ENCODE peak calls at places on chromosomes 4 and X, in nine cellular contexts. One of them, this sample, is unnamed.

GRCh38 chrX:80808854-80809493 is 703 bp downstream of the BRWD3 start:
- DNase-seq in NCI-H187: peak
- DNase-seq in effector memory CD8-positive, alpha-beta T cell: peak
- DNase-seq in pancreas: peak
- DNase-seq in stimulated activated CD8-positive, alpha-beta memory T cell treated with anti-CD3 and anti-CD28 coated beads, Interleukin-7, amount 100 ng/mL, for 1 hour: no peak
- DNase-seq in tibial nerve: no peak
- DNase-seq in MM.1S: peak
- DNase-seq in caudate nucleus: no peak
- DNase-seq in stimulated activated CD4-positive, alpha-beta T cell treated with anti-CD3 and anti-CD28 coated beads, Interleukin-1b, Interleukin-23, amount 100 ng/mL, for 48 hours: peak
- DNase-seq in this sample: peak

GRCh38 chr4:183503497-183504063 is 1.3 kb upstream of the ING2 start:
- DNase-seq in NCI-H187: no peak
- DNase-seq in stimulated activated CD8-positive, alpha-beta memory T cell treated with anti-CD3 and anti-CD28 coated beads, Interleukin-7, amount 100 ng/mL, for 1 hour: peak
- DNase-seq in pancreas: no peak
- DNase-seq in MM.1S: no peak
- DNase-seq in stimulated activated CD4-positive, alpha-beta T cell treated with anti-CD3 and anti-CD28 coated beads, Interleukin-1b, Interleukin-23, amount 100 ng/mL, for 48 hours: peak
- DNase-seq in effector memory CD8-positive, alpha-beta T cell: no peak
- DNase-seq in caudate nucleus: no peak
- DNase-seq in tibial nerve: no peak
- DNase-seq in this sample: no peak

GRCh38 chrX:667360-667759 is 36.8 kb downstream of the SHOX start:
- DNase-seq in MM.1S: no peak
- DNase-seq in caudate nucleus: no peak
- DNase-seq in effector memory CD8-positive, alpha-beta T cell: no peak
- DNase-seq in tibial nerve: no peak
- DNase-seq in stimulated activated CD8-positive, alpha-beta memory T cell treated with anti-CD3 and anti-CD28 coated beads, Interleukin-7, amount 100 ng/mL, for 1 hour: no peak
- DNase-seq in stimulated activated CD4-positive, alpha-beta T cell treated with anti-CD3 and anti-CD28 coated beads, Interleukin-1b, Interleukin-23, amount 100 ng/mL, for 48 hours: no peak
- DNase-seq in pancreas: no peak
- DNase-seq in NCI-H187: no peak
- DNase-seq in this sample: no peak

GRCh38 chr4:146450524-146450923 is 71.2 kb downstream of the SLC10A7 start:
- DNase-seq in stimulated activated CD8-positive, alpha-beta memory T cell treated with anti-CD3 and anti-CD28 coated beads, Interleukin-7, amount 100 ng/mL, for 1 hour: no peak
- DNase-seq in caudate nucleus: no peak
- DNase-seq in stimulated activated CD4-positive, alpha-beta T cell treated with anti-CD3 and anti-CD28 coated beads, Interleukin-1b, Interleukin-23, amount 100 ng/mL, for 48 hours: peak
- DNase-seq in NCI-H187: no peak
- DNase-seq in effector memory CD8-positive, alpha-beta T cell: no peak
- DNase-seq in tibial nerve: no peak
- DNase-seq in pancreas: no peak
- DNase-seq in MM.1S: peak
- DNase-seq in this sample: peak

GRCh38 chr4:57442834-57443291 is 332.7 kb upstream of the IGFBP7 start:
- DNase-seq in NCI-H187: no peak
- DNase-seq in stimulated activated CD8-positive, alpha-beta memory T cell treated with anti-CD3 and anti-CD28 coated beads, Interleukin-7, amount 100 ng/mL, for 1 hour: no peak
- DNase-seq in tibial nerve: no peak
- DNase-seq in stimulated activated CD4-positive, alpha-beta T cell treated with anti-CD3 and anti-CD28 coated beads, Interleukin-1b, Interleukin-23, amount 100 ng/mL, for 48 hours: no peak
- DNase-seq in MM.1S: peak
- DNase-seq in effector memory CD8-positive, alpha-beta T cell: no peak
- DNase-seq in caudate nucleus: no peak
- DNase-seq in pancreas: peak
- DNase-seq in this sample: peak

GRCh38 chr4:168514249-168514852 is 17.5 kb downstream of the PALLD start:
- DNase-seq in MM.1S: peak
- DNase-seq in caudate nucleus: no peak
- DNase-seq in pancreas: no peak
- DNase-seq in stimulated activated CD4-positive, alpha-beta T cell treated with anti-CD3 and anti-CD28 coated beads, Interleukin-1b, Interleukin-23, amount 100 ng/mL, for 48 hours: no peak
- DNase-seq in tibial nerve: no peak
- DNase-seq in NCI-H187: no peak
- DNase-seq in stimulated activated CD8-positive, alpha-beta memory T cell treated with anti-CD3 and anti-CD28 coated beads, Interleukin-7, amount 100 ng/mL, for 1 hour: no peak
- DNase-seq in effector memory CD8-positive, alpha-beta T cell: no peak
- DNase-seq in this sample: no peak

GRCh38 chrX:97547873-97548578 is 664.3 kb downstream of the RPA4 start:
- DNase-seq in caudate nucleus: no peak
- DNase-seq in pancreas: no peak
- DNase-seq in NCI-H187: no peak
- DNase-seq in MM.1S: no peak
- DNase-seq in stimulated activated CD4-positive, alpha-beta T cell treated with anti-CD3 and anti-CD28 coated beads, Interleukin-1b, Interleukin-23, amount 100 ng/mL, for 48 hours: no peak
- DNase-seq in stimulated activated CD8-positive, alpha-beta memory T cell treated with anti-CD3 and anti-CD28 coated beads, Interleukin-7, amount 100 ng/mL, for 1 hour: no peak
- DNase-seq in effector memory CD8-positive, alpha-beta T cell: no peak
- DNase-seq in tibial nerve: no peak
- DNase-seq in this sample: no peak

GRCh38 chr4:184274288-184274951 is 56.7 kb upstream of the ENPP6 start:
- DNase-seq in NCI-H187: no peak
- DNase-seq in pancreas: no peak
- DNase-seq in tibial nerve: no peak
- DNase-seq in MM.1S: no peak
- DNase-seq in effector memory CD8-positive, alpha-beta T cell: no peak
- DNase-seq in stimulated activated CD8-positive, alpha-beta memory T cell treated with anti-CD3 and anti-CD28 coated beads, Interleukin-7, amount 100 ng/mL, for 1 hour: no peak
- DNase-seq in caudate nucleus: no peak
- DNase-seq in stimulated activated CD4-positive, alpha-beta T cell treated with anti-CD3 and anti-CD28 coated beads, Interleukin-1b, Interleukin-23, amount 100 ng/mL, for 48 hours: no peak
- DNase-seq in this sample: peak

GRCh38 chrX:23513121-23513520 is 154.2 kb upstream of the PRDX4 start:
- DNase-seq in NCI-H187: no peak
- DNase-seq in tibial nerve: no peak
- DNase-seq in stimulated activated CD4-positive, alpha-beta T cell treated with anti-CD3 and anti-CD28 coated beads, Interleukin-1b, Interleukin-23, amount 100 ng/mL, for 48 hours: no peak
- DNase-seq in MM.1S: no peak
- DNase-seq in stimulated activated CD8-positive, alpha-beta memory T cell treated with anti-CD3 and anti-CD28 coated beads, Interleukin-7, amount 100 ng/mL, for 1 hour: no peak
- DNase-seq in effector memory CD8-positive, alpha-beta T cell: no peak
- DNase-seq in pancreas: no peak
- DNase-seq in caudate nucleus: no peak
- DNase-seq in this sample: no peak

GRCh38 chr4:31360786-31361185 is 640.6 kb downstream of the PCDH7 start:
- DNase-seq in effector memory CD8-positive, alpha-beta T cell: no peak
- DNase-seq in tibial nerve: no peak
- DNase-seq in caudate nucleus: no peak
- DNase-seq in NCI-H187: no peak
- DNase-seq in stimulated activated CD4-positive, alpha-beta T cell treated with anti-CD3 and anti-CD28 coated beads, Interleukin-1b, Interleukin-23, amount 100 ng/mL, for 48 hours: no peak
- DNase-seq in stimulated activated CD8-positive, alpha-beta memory T cell treated with anti-CD3 and anti-CD28 coated beads, Interleukin-7, amount 100 ng/mL, for 1 hour: no peak
- DNase-seq in MM.1S: no peak
- DNase-seq in pancreas: no peak
- DNase-seq in this sample: no peak

GRCh38 chr4:23856630-23857029 is 33.2 kb downstream of the PPARGC1A start:
- DNase-seq in caudate nucleus: no peak
- DNase-seq in stimulated activated CD4-positive, alpha-beta T cell treated with anti-CD3 and anti-CD28 coated beads, Interleukin-1b, Interleukin-23, amount 100 ng/mL, for 48 hours: no peak
- DNase-seq in tibial nerve: no peak
- DNase-seq in MM.1S: no peak
- DNase-seq in effector memory CD8-positive, alpha-beta T cell: no peak
- DNase-seq in stimulated activated CD8-positive, alpha-beta memory T cell treated with anti-CD3 and anti-CD28 coated beads, Interleukin-7, amount 100 ng/mL, for 1 hour: no peak
- DNase-seq in NCI-H187: no peak
- DNase-seq in pancreas: peak
- DNase-seq in this sample: no peak

GRCh38 chr4:119210760-119211159 is 1.8 kb upstream of the USP53 start:
- DNase-seq in effector memory CD8-positive, alpha-beta T cell: no peak
- DNase-seq in stimulated activated CD4-positive, alpha-beta T cell treated with anti-CD3 and anti-CD28 coated beads, Interleukin-1b, Interleukin-23, amount 100 ng/mL, for 48 hours: no peak
- DNase-seq in pancreas: no peak
- DNase-seq in MM.1S: no peak
- DNase-seq in NCI-H187: no peak
- DNase-seq in stimulated activated CD8-positive, alpha-beta memory T cell treated with anti-CD3 and anti-CD28 coated beads, Interleukin-7, amount 100 ng/mL, for 1 hour: no peak
- DNase-seq in caudate nucleus: no peak
- DNase-seq in tibial nerve: no peak
- DNase-seq in this sample: no peak